ENCODE peak calls at places on chromosomes 2 and 18, in six cellular contexts. V is GM19239; B is GM12865; P is ovary; U is activated naive CD8-positive, alpha-beta T cell treated with anti-CD3 and anti-CD28 coated beads, Interleukin-2, amount 50 U/mL, for 24 hours; Z is NCI-H1092. N is an unnamed sample.

GRCh38 chr2:20443276-20443920 is 3.5 kb upstream of the RHOB start:
- DNase-seq in V (no peak), U (no peak), B (peak), P (peak), Z (no peak), N (no peak)

GRCh38 chr18:22559414-22560282 is 141.9 kb upstream of the CTAGE1 start:
- DNase-seq in Z (no peak), U (peak), B (no peak), P (peak), V (no peak), N (no peak)

GRCh38 chr2:24049485-24050021 is at the start of gene FKBP1B:
- DNase-seq in V (peak), U (peak), B (peak), P (peak), Z (peak), N (peak)

GRCh38 chr18:33495278-33495677 is 54.8 kb upstream of the CCDC178 start:
- DNase-seq in P (peak), Z (peak), B (peak), V (no peak), U (no peak), N (no peak)

GRCh38 chr2:189287982-189288494 is 108.5 kb upstream of the COL5A2 start:
- DNase-seq in Z (no peak), B (peak), U (no peak), P (no peak), V (no peak), N (no peak)

GRCh38 chr2:177289824-177290632 is 25.5 kb upstream of the NFE2L2 start:
- DNase-seq in P (no peak), B (peak), U (no peak), Z (no peak), V (no peak), N (no peak)

GRCh38 chr2:83196225-83196624 is 1262.9 kb downstream of the SUCLG1 start:
- DNase-seq in B (no peak), U (no peak), V (no peak), Z (no peak), P (no peak), N (no peak)

GRCh38 chr2:238669581-238670340 is 178.1 kb upstream of the TWIST2 start:
- DNase-seq in Z (no peak), P (no peak), B (no peak), V (no peak), U (no peak), N (no peak)

GRCh38 chr2:240129731-240130392 is 6.2 kb downstream of the COPS9 start:
- DNase-seq in U (no peak), P (peak), V (no peak), B (no peak), Z (no peak), N (no peak)

GRCh38 chr2:228688007-228688645 is 506.6 kb upstream of the SPHKAP start:
- DNase-seq in U (no peak), B (no peak), P (no peak), Z (no peak), V (no peak), N (no peak)

GRCh38 chr2:97751752-97752151 is 38.4 kb downstream of the ZAP70 start:
- DNase-seq in B (no peak), P (no peak), U (no peak), Z (no peak), V (no peak), N (no peak)

GRCh38 chr2:195304310-195304709 is 352.7 kb upstream of the SLC39A10 start:
- DNase-seq in V (no peak), Z (no peak), U (no peak), P (no peak), B (peak), N (no peak)

GRCh38 chr2:80292474-80292873 is 12.1 kb downstream of the LRRTM1 start:
- DNase-seq in P (no peak), Z (no peak), B (no peak), U (no peak), V (no peak), N (no peak)

GRCh38 chr18:46071615-46071893 is 506 bp downstream of the PSTPIP2 start:
- DNase-seq in P (no peak), U (peak), B (no peak), V (no peak), Z (no peak), N (no peak)

GRCh38 chr2:3470166-3470651 is 49.1 kb downstream of the ADI1 start:
- DNase-seq in P (peak), B (no peak), V (no peak), Z (no peak), U (no peak), N (no peak)

GRCh38 chr2:241308267-241308666 is 7.2 kb downstream of the HDLBP start:
- DNase-seq in U (no peak), Z (no peak), P (no peak), B (no peak), V (no peak), N (no peak)

GRCh38 chr18:64659186-64659585 is 510.3 kb upstream of the LINC00305 start:
- DNase-seq in B (no peak), P (no peak), U (no peak), Z (no peak), V (no peak), N (no peak)

GRCh38 chr2:234474654-234475053 is 22.2 kb downstream of the ARL4C start:
- DNase-seq in B (no peak), P (no peak), U (no peak), V (no peak), Z (no peak), N (no peak)

GRCh38 chr2:98691307-98691706 is 39.6 kb downstream of the MGAT4A start:
- DNase-seq in Z (no peak), P (no peak), U (no peak), V (no peak), B (no peak), N (no peak)

GRCh38 chr2:218780851-218781690 is 876 bp upstream of the CYP27A1 start:
- DNase-seq in V (no peak), P (no peak), U (no peak), B (no peak), Z (no peak), N (no peak)

GRCh38 chr2:9641641-9642040 is 10.8 kb upstream of the YWHAQ start:
- DNase-seq in V (no peak), U (no peak), P (no peak), Z (no peak), B (peak), N (no peak)

GRCh38 chr2:241080405-241081189 is 21.5 kb downstream of the MTERF4 start:
- DNase-seq in U (no peak), P (no peak), V (no peak), B (no peak), Z (no peak), N (no peak)

GRCh38 chr2:172270278-172271079 is 156.9 kb upstream of the ITGA6 start:
- DNase-seq in Z (no peak), V (no peak), B (no peak), P (no peak), U (no peak), N (no peak)

GRCh38 chr2:143954208-143954607 is 565.7 kb downstream of the ZEB2 start:
- DNase-seq in B (no peak), U (no peak), P (no peak), V (no peak), Z (no peak), N (no peak)

GRCh38 chr18:41731887-41732286 is 223.1 kb upstream of the PIK3C3 start:
- DNase-seq in V (no peak), U (no peak), B (no peak), P (no peak), Z (no peak), N (no peak)

GRCh38 chr2:178193823-178194599 is at the start of gene OSBPL6:
- DNase-seq in U (peak), P (peak), V (peak), Z (peak), B (peak), N (peak)

GRCh38 chr2:241036397-241036963 is 38.1 kb downstream of the SNED1 start:
- DNase-seq in P (no peak), B (peak), U (peak), V (peak), Z (no peak), N (peak)

GRCh38 chr2:172931923-172932520 is 143.6 kb upstream of the MAP3K20 start:
- DNase-seq in B (peak), P (peak), U (peak), Z (peak), V (no peak), N (peak)

GRCh38 chr18:80188643-80189010 is 58.7 kb downstream of the PARD6G start:
- DNase-seq in P (peak), V (no peak), B (no peak), U (no peak), Z (no peak), N (no peak)

GRCh38 chr2:159175182-159175581 is 111.3 kb downstream of the WDSUB1 start:
- DNase-seq in U (no peak), Z (no peak), B (peak), V (no peak), P (no peak), N (no peak)

GRCh38 chr18:6336239-6336638 is 78.5 kb downstream of the L3MBTL4 start:
- DNase-seq in Z (no peak), U (no peak), P (no peak), B (no peak), V (no peak), N (no peak)

GRCh38 chr2:169472249-169472648 is 7.0 kb upstream of the BBS5 start:
- DNase-seq in P (no peak), Z (no peak), B (no peak), U (no peak), V (no peak), N (no peak)

GRCh38 chr2:101150306-101151140 is 659 bp downstream of the TBC1D8 start:
- DNase-seq in Z (peak), U (peak), V (no peak), B (peak), P (peak), N (no peak)